ENCODE peak calls at places on chromosome 3, in seven cellular contexts. U is hepatocyte, S is Panc1, W is fibroblast of lung, I is cardiac muscle cell, R is iPS DF 6.9, F is tibial nerve. P is an unnamed sample.

GRCh38 chr3:100268986-100269385 is 8.2 kb downstream of the TBC1D23 start:
- DNase-seq in S (no peak), R (no peak), U (no peak), I (peak; percentile 28), F (no peak), W (peak; percentile 35), P (no peak)

GRCh38 chr3:89067736-89068135 is 39.7 kb upstream of the EPHA3 start:
- DNase-seq in F (no peak), S (no peak), U (no peak), I (no peak), W (no peak), R (no peak), P (no peak)

GRCh38 chr3:30553641-30554316 is 52.6 kb upstream of the TGFBR2 start:
- DNase-seq in S (no peak), F (no peak), W (peak; percentile 30), R (no peak), U (no peak), I (no peak), P (no peak)

GRCh38 chr3:71128951-71129350 is 454.6 kb downstream of the FOXP1 start:
- DNase-seq in F (no peak), I (peak; percentile 32), W (no peak), R (no peak), U (no peak), S (no peak), P (no peak)

GRCh38 chr3:33039628-33040027 is 57.3 kb downstream of the GLB1 start:
- DNase-seq in R (no peak), I (no peak), W (no peak), S (no peak), U (no peak), F (no peak), P (no peak)

GRCh38 chr3:187919018-187919417 is 173.8 kb upstream of the BCL6 start:
- DNase-seq in W (peak; percentile 65), I (peak; percentile 20), S (no peak), F (no peak), U (no peak), R (no peak), P (no peak)

GRCh38 chr3:10620833-10621082 is 115.4 kb upstream of the ATP2B2 start:
- DNase-seq in I (no peak), S (no peak), R (no peak), F (no peak), W (no peak), U (no peak), P (no peak)

GRCh38 chr3:16090013-16090412 is 84.5 kb upstream of the GALNT15 start:
- DNase-seq in F (no peak), I (peak; percentile 95), U (peak; percentile 26), R (no peak), S (no peak), W (peak; percentile 100), P (no peak)

GRCh38 chr3:112966633-112967032 is 8.3 kb downstream of the CD200R1 start:
- DNase-seq in I (no peak), W (no peak), S (no peak), U (no peak), R (no peak), F (no peak), P (no peak)

GRCh38 chr3:141094851-141095545 is 43.9 kb downstream of the SPSB4 start:
- DNase-seq in S (no peak), R (no peak), F (peak; percentile 32), U (no peak), W (peak; percentile 73), I (peak; percentile 73), P (no peak)

GRCh38 chr3:46906471-46907058 is 29.0 kb downstream of the PTH1R start:
- DNase-seq in W (no peak), I (no peak), S (no peak), R (no peak), F (no peak), U (no peak), P (no peak)

GRCh38 chr3:132255041-132255745 is 62.0 kb upstream of the ACP3 start:
- DNase-seq in R (no peak), I (peak; percentile 77), W (peak; percentile 92), F (no peak), U (peak; percentile 26), S (no peak), P (peak; percentile 8)

GRCh38 chr3:66047321-66048050 is 8.8 kb upstream of the MAGI1 start:
- DNase-seq in S (no peak), U (no peak), F (peak; percentile 28), I (peak; percentile 92), R (no peak), W (peak; percentile 87), P (no peak)

GRCh38 chr3:113148307-113148703 is 63.1 kb upstream of the BOC start:
- DNase-seq in I (no peak), W (no peak), R (no peak), F (no peak), U (peak; percentile 73), S (no peak), P (no peak)

GRCh38 chr3:45976191-45977091 is 19.2 kb downstream of the FYCO1 start:
- DNase-seq in I (no peak), S (no peak), U (no peak), W (no peak), F (no peak), R (no peak), P (no peak)

GRCh38 chr3:52128118-52128683 is 26.0 kb downstream of the POC1A start:
- DNase-seq in I (peak; percentile 80), U (peak; percentile 77), F (no peak), W (peak; percentile 63), R (no peak), S (peak; percentile 25), P (peak; percentile 9)

GRCh38 chr3:117687096-117687495 is 977.5 kb downstream of the TUSC7 start:
- DNase-seq in R (no peak), S (no peak), U (no peak), I (no peak), F (no peak), W (no peak), P (no peak)

GRCh38 chr3:138879541-138880380 is 45.0 kb upstream of the PIK3CB start:
- DNase-seq in I (no peak), U (peak; percentile 33), W (no peak), R (no peak), F (no peak), S (no peak), P (peak; percentile 27)

DNA sequence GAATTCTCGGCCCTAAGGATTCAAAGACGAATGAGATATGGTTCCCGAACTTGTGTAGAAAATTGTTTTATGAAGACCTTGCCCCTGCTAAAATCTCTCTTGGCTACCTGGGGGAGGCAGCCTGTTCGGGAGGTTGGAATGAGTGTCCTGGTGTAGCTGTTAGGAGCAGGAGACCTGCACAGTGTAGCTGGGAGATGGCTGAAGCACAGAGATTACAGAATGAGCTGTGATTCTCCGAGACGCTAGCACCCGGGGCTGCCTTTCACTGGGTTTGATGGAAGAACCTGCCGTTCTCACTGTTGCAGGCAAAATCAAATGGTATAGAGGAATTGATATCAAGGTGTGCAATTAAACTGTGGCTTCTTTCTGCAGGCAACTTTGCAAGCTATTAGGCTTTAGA is 68.0 kb downstream of the TRAK1 start:
- DNase-seq in F (no peak), U (no peak), I (no peak), S (no peak), R (no peak), W (no peak), P (no peak)
- H3K27ac ChIP-seq in F (peak overlapping the region; percentile 13), U (peak overlapping the region; percentile 95), I (peak overlapping the region; percentile 56), S (no peak overlapping the region), R (no peak overlapping the region), W (no peak overlapping the region), P (peak overlapping the region; percentile 76)

GRCh38 chr3:177488740-177489139 is 291.5 kb upstream of the TBL1XR1 start:
- DNase-seq in R (no peak), F (no peak), U (no peak), W (peak; percentile 67), S (no peak), I (no peak), P (no peak)
- H3K27ac ChIP-seq in R (no peak overlapping the region), F (no peak overlapping the region), U (no peak overlapping the region), W (no peak overlapping the region), S (peak overlapping the region; percentile 71), I (no peak overlapping the region), P (no peak overlapping the region)

GRCh38 chr3:12829886-12830784 is 11.2 kb downstream of the RPL32 start:
- DNase-seq in I (no peak), U (no peak), R (no peak), S (no peak), W (no peak), F (no peak), P (peak; percentile 55)
- H3K27ac ChIP-seq in I (peak overlapping the region; percentile 58), U (no peak overlapping the region), R (no peak overlapping the region), S (no peak overlapping the region), W (no peak overlapping the region), F (no peak overlapping the region), P (peak overlapping the region; percentile 65)

GRCh38 chr3:129054605-129055104 is 5.9 kb upstream of the GP9 start:
- DNase-seq in W (no peak), I (peak; percentile 20), R (no peak), U (peak; percentile 38), F (no peak), S (no peak), P (no peak)
- H3K27ac ChIP-seq in W (no peak overlapping the region), I (no peak overlapping the region), R (no peak overlapping the region), U (peak overlapping the region; percentile 9), F (no peak overlapping the region), S (peak overlapping the region; percentile 2), P (no peak overlapping the region)

GRCh38 chr3:157363393-157363792 is 73.3 kb upstream of the PTX3 start:
- DNase-seq in R (no peak), S (no peak), F (no peak), W (no peak), I (no peak), U (no peak), P (no peak)

GRCh38 chr3:157355276-157355675 is 81.4 kb upstream of the PTX3 start:
- DNase-seq in R (no peak), S (no peak), I (no peak), F (no peak), W (no peak), U (no peak), P (no peak)

GRCh38 chr3:157356541-157356940 is 80.1 kb upstream of the PTX3 start:
- DNase-seq in W (no peak), U (no peak), I (no peak), S (no peak), F (no peak), R (no peak), P (no peak)

GRCh38 chr3:157362348-157362747 is 74.3 kb upstream of the PTX3 start:
- DNase-seq in I (no peak), W (no peak), R (no peak), F (no peak), U (no peak), S (no peak), P (no peak)

GRCh38 chr3:157360044-157360443 is 76.6 kb upstream of the PTX3 start:
- DNase-seq in I (peak; percentile 89), W (peak; percentile 93), F (no peak), S (peak; percentile 75), U (no peak), R (no peak), P (no peak)
- H3K27ac ChIP-seq in I (no peak overlapping the region), W (no peak overlapping the region), F (no peak overlapping the region), S (no peak overlapping the region), U (no peak overlapping the region), R (no peak overlapping the region), P (no peak overlapping the region)

P was measured in GM23338.